ENCODE peak calls at places on chromosomes 11 and 22, in six cellular contexts. W is PC-3; G is AG08395; F is A549; V is neural crest cell; E is stimulated activated CD4-positive, alpha-beta T cell treated with anti-CD3 and anti-CD28 coated beads, Interleukin-1b, Interleukin-23, amount 100 ng/mL, for 1 hour. Z is an unnamed sample.

GRCh38 chr22:30238136-30238535 is 8.4 kb downstream of the LIF start:
- DNase-seq in W (no peak), G (no peak), F (no peak), V (no peak), E (no peak), Z (no peak)

GRCh38 chr11:15841898-15842297 is 514.4 kb downstream of the SOX6 start:
- DNase-seq in W (no peak), G (no peak), F (no peak), V (no peak), E (no peak), Z (peak; percentile 21)

GRCh38 chr11:118193910-118194566 is 17.6 kb upstream of the SCN2B start:
- DNase-seq in W (no peak), G (no peak), F (no peak), V (no peak), E (no peak), Z (no peak)

GRCh38 chr11:60891103-60891741 is 15.2 kb downstream of the PRPF19 start:
- DNase-seq in W (no peak), G (no peak), F (no peak), V (no peak), E (no peak), Z (no peak)

GRCh38 chr11:413120-414081 is 1.4 kb downstream of the SIGIRR start:
- DNase-seq in W (no peak), G (no peak), F (peak; percentile 54), V (no peak), E (no peak), Z (no peak)

GRCh38 chr11:45405916-45406670 is 120.0 kb upstream of the SYT13 start:
- DNase-seq in W (peak; percentile 23), G (no peak), F (peak; percentile 13), V (no peak), E (no peak), Z (no peak)

GRCh38 chr11:59189986-59190385 is 18.1 kb downstream of the DTX4 start:
- DNase-seq in W (peak; percentile 68), G (no peak), F (no peak), V (no peak), E (no peak), Z (no peak)

GRCh38 chr11:101475699-101476098 is 108.1 kb downstream of the TRPC6 start:
- DNase-seq in W (no peak), G (no peak), F (no peak), V (no peak), E (no peak), Z (no peak)

GRCh38 chr11:97743205-97743742 is 1277.5 kb upstream of the CNTN5 start:
- DNase-seq in W (no peak), G (no peak), F (peak; percentile 1), V (no peak), E (no peak), Z (no peak)

Z was measured in left ventricle myocardium inferior.